ENCODE peak calls at places on chromosome 15, in eight cellular contexts. G is heart left ventricle, F is lower leg skin, V is tibial nerve, B is NB4, U is right lobe of liver, C is uterus, W is erythroblast. J is an unnamed sample.

GRCh38 chr15:44636976-44637375 is 26.5 kb downstream of the SPG11 start:
- DNase-seq in B (no peak), G (no peak), F (no peak), V (no peak), W (no peak), C (no peak), U (no peak), J (no peak)

GRCh38 chr15:78737187-78737820 is 74.0 kb downstream of the ADAMTS7 start:
- DNase-seq in V (no peak), F (peak; percentile 48), W (no peak), G (no peak), U (no peak), B (no peak), C (no peak), J (no peak)

GRCh38 chr15:75002398-75002797 is 7.0 kb downstream of the SCAMP5 start:
- DNase-seq in C (no peak), W (no peak), U (no peak), B (no peak), F (no peak), G (no peak), V (no peak), J (no peak)

GRCh38 chr15:99481831-99482230 is 84.0 kb upstream of the MEF2A start:
- DNase-seq in U (no peak), V (no peak), G (no peak), F (no peak), B (no peak), C (no peak), W (no peak), J (no peak)

GRCh38 chr15:76994971-76995945 is at the start of gene PSTPIP1:
- DNase-seq in C (no peak), B (peak; percentile 92), U (peak; percentile 61), G (peak; percentile 62), V (no peak), W (no peak), F (peak; percentile 88), J (peak; percentile 61)

GRCh38 chr15:60095711-60096110 is 91.6 kb downstream of the FOXB1 start:
- DNase-seq in F (no peak), V (no peak), G (no peak), W (no peak), C (no peak), B (no peak), U (no peak), J (no peak)

GRCh38 chr15:82543155-82543554 is 2.9 kb upstream of the RPS17 start:
- DNase-seq in U (no peak), C (no peak), F (no peak), V (no peak), W (peak; percentile 14), B (peak; percentile 84), G (no peak), J (no peak)

GRCh38 chr15:101641134-101641764 is 10.9 kb downstream of the TM2D3 start:
- DNase-seq in U (peak; percentile 76), W (peak; percentile 72), G (peak; percentile 73), F (peak; percentile 94), V (peak; percentile 63), C (peak; percentile 77), B (peak; percentile 85), J (peak; percentile 86)

GRCh38 chr15:69119692-69120395 is 40.6 kb upstream of the GLCE start:
- DNase-seq in B (no peak), F (no peak), V (no peak), U (no peak), G (no peak), W (peak; percentile 74), C (no peak), J (no peak)

GRCh38 chr15:63188247-63188936 is 1.0 kb upstream of the RAB8B start:
- DNase-seq in B (no peak), V (no peak), G (no peak), W (no peak), F (no peak), C (no peak), U (no peak), J (no peak)

GRCh38 chr15:100944237-100944875 is 25.2 kb downstream of the LRRK1 start:
- DNase-seq in B (no peak), U (no peak), V (no peak), F (no peak), W (no peak), G (no peak), C (no peak), J (no peak)

GRCh38 chr15:39860200-39860599 is 59.9 kb downstream of the GPR176 start:
- DNase-seq in B (no peak), C (no peak), G (no peak), U (peak; percentile 47), W (no peak), V (no peak), F (no peak), J (no peak)

GRCh38 chr15:53757906-53758305 is 1.6 kb downstream of the WDR72 start:
- DNase-seq in U (no peak), C (no peak), F (no peak), W (no peak), B (no peak), V (no peak), G (no peak), J (no peak)

GRCh38 chr15:64979252-64979710 is 10.4 kb downstream of the SPG21 start:
- DNase-seq in B (no peak), C (no peak), G (no peak), F (no peak), U (no peak), W (no peak), V (no peak), J (no peak)

GRCh38 chr15:57419335-57419734 is 43.0 kb downstream of the CGNL1 start:
- DNase-seq in G (no peak), F (no peak), W (no peak), V (no peak), C (no peak), B (no peak), U (no peak), J (no peak)

GRCh38 chr15:69713726-69714559 is 261.3 kb downstream of the RPLP1 start:
- DNase-seq in U (no peak), V (no peak), G (no peak), B (peak; percentile 44), F (no peak), W (no peak), C (no peak), J (no peak)

GRCh38 chr15:43511012-43511885 is 6.2 kb upstream of the MAP1A start:
- DNase-seq in G (no peak), U (no peak), C (no peak), W (peak; percentile 53), B (peak; percentile 66), V (no peak), F (peak; percentile 81), J (no peak)

GRCh38 chr15:88274534-88275460 is 18.3 kb upstream of the NTRK3 start:
- DNase-seq in C (peak; percentile 42), W (peak; percentile 33), U (peak; percentile 66), G (peak; percentile 57), F (peak; percentile 91), B (peak; percentile 57), V (no peak), J (no peak)

GRCh38 chr15:69414702-69415161 is 583 bp downstream of the KIF23 start:
- DNase-seq in V (no peak), G (no peak), F (no peak), B (peak; percentile 73), U (no peak), C (no peak), W (peak; percentile 64), J (no peak)

GRCh38 chr15:27028836-27029482 is 58.0 kb downstream of the GABRG3 start:
- DNase-seq in G (no peak), U (no peak), F (no peak), C (no peak), B (no peak), W (no peak), V (no peak), J (no peak)

GRCh38 chr15:95825672-95826387 is 504.7 kb upstream of the NR2F2 start:
- DNase-seq in U (no peak), W (no peak), B (no peak), F (no peak), C (no peak), G (no peak), V (no peak), J (no peak)

GRCh38 chr15:85312925-85313324 is 67.5 kb upstream of the AKAP13 start:
- DNase-seq in W (no peak), V (no peak), F (no peak), G (no peak), U (no peak), C (no peak), B (peak; percentile 74), J (no peak)

GRCh38 chr15:80152896-80153876 is at the start of gene FAH:
- DNase-seq in U (no peak), C (no peak), W (peak; percentile 66), G (no peak), V (no peak), B (peak; percentile 72), F (peak; percentile 92), J (peak; percentile 87)
- TF ChIP-seq POLR2A in U (peak; percentile 79), C (peak; percentile 21), W (peak; percentile 32), G (peak; percentile 16), V (no peak), B (no peak), F (no peak), J (no peak)

GRCh38 chr15:34976743-34977142 is 7.2 kb upstream of the AQR start:
- DNase-seq in U (no peak), C (no peak), F (no peak), V (no peak), G (no peak), B (no peak), W (no peak), J (no peak)
- TF ChIP-seq POLR2A in U (no peak), C (no peak), F (no peak), V (no peak), G (no peak), B (no peak), W (no peak), J (no peak)

DNA sequence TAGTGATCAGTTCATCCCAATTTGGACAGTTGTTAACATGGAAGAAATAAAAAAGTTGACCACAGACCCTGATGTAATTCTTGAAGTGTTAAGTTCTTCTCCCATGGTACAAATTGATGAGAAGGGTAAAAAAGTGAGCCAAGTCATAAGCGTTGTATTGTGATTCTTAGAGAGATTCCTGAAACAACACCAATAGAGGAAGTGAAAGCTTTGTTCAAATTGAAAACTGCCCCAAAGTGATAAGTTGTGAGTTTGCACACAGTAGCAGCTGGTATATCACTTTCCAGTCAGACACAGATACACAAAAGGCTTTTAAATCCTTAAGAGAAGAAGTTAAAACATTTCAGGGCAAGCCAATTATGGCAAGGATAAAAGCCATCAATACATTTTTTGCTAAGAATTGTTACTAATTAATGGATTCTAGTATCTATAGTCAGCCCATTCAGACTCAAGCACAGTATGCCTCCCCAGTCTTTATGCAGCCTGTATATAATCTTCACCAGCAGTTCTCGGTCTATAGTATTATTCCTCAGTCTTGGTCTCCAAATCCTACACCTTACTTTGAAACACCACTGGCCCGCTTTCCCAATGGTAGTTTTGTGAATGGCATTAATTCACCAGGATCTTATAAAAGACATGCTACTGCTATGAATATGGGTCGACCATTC is 38.2 kb downstream of the CDIN1 start:
- DNase-seq in F (no peak), G (no peak), B (no peak), C (no peak), W (no peak), V (no peak), U (no peak), J (no peak)
- TF ChIP-seq POLR2A in F (no peak), G (no peak), B (no peak), C (no peak), W (no peak), V (no peak), U (no peak), J (no peak)

DNA sequence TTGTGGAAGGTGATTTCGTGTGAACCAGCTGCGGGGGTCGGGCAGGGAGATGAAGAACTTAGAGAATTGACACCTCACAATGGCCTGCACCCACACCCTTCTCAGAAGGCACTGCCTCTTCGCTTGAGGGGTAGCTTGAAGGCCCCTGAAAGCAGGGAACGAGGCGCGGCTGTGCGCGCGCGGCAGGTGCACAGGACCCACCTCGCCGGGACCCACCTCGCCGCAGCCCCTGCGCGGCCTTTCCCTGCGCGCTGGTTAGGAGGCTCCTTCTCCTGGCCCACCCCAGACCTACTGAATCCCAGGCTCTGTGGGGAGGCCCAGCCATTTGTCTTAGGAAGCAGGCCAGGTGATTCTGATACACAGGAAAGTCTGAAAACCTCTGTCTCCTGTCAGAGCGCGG is 46.2 kb upstream of the ATP10A start:
- DNase-seq in F (no peak), G (no peak), V (no peak), U (no peak), B (no peak), C (no peak), W (no peak), J (no peak)
- TF ChIP-seq POLR2A in F (no peak), G (no peak), V (no peak), U (no peak), B (no peak), C (no peak), W (no peak), J (no peak)

J was measured in suprapubic skin.